ENCODE peak calls at places on chromosomes 7 and 10, in four cellular contexts. One of them, this sample, is unnamed.

GRCh38 chr10:44967596-44967995 is 8.0 kb downstream of the RASSF4 start:
- DNase-seq in HFF-Myc: no peak
- DNase-seq in thyroid gland: peak; percentile 9
- DNase-seq in heart left ventricle: no peak
- DNase-seq in this sample: no peak

GRCh38 chr10:72954230-72954595 is 393 bp downstream of the PLA2G12B start:
- DNase-seq in HFF-Myc: no peak
- DNase-seq in thyroid gland: no peak
- DNase-seq in heart left ventricle: no peak
- DNase-seq in this sample: no peak

GRCh38 chr7:99623702-99624447 is 7.1 kb downstream of the ZSCAN25 start:
- DNase-seq in HFF-Myc: no peak
- DNase-seq in thyroid gland: no peak
- DNase-seq in heart left ventricle: no peak
- DNase-seq in this sample: no peak

GRCh38 chr7:124781418-124781817 is 15.8 kb upstream of the GPR37 start:
- DNase-seq in HFF-Myc: no peak
- DNase-seq in thyroid gland: no peak
- DNase-seq in heart left ventricle: no peak
- DNase-seq in this sample: no peak

GRCh38 chr10:77060913-77061312 is 576.7 kb downstream of the KCNMA1 start:
- DNase-seq in HFF-Myc: no peak
- DNase-seq in thyroid gland: no peak
- DNase-seq in heart left ventricle: no peak
- DNase-seq in this sample: no peak

GRCh38 chr10:89367529-89367928 is 10.3 kb upstream of the IFIT1B start:
- DNase-seq in HFF-Myc: no peak
- DNase-seq in thyroid gland: no peak
- DNase-seq in heart left ventricle: no peak
- DNase-seq in this sample: no peak

GRCh38 chr7:12032146-12032545 is 178.9 kb upstream of the TMEM106B start:
- DNase-seq in HFF-Myc: no peak
- DNase-seq in thyroid gland: no peak
- DNase-seq in heart left ventricle: no peak
- DNase-seq in this sample: no peak

GRCh38 chr7:143284591-143285453 is at the start of gene TMEM139:
- DNase-seq in HFF-Myc: no peak
- DNase-seq in thyroid gland: peak; percentile 45
- DNase-seq in heart left ventricle: no peak
- DNase-seq in this sample: no peak

GRCh38 chr7:22150221-22150620 is 204.5 kb upstream of the CDCA7L start:
- DNase-seq in HFF-Myc: no peak
- DNase-seq in thyroid gland: no peak
- DNase-seq in heart left ventricle: no peak
- DNase-seq in this sample: no peak

GRCh38 chr7:119320316-119320715 is 952.7 kb upstream of the KCND2 start:
- DNase-seq in HFF-Myc: no peak
- DNase-seq in thyroid gland: no peak
- DNase-seq in heart left ventricle: no peak
- DNase-seq in this sample: no peak

GRCh38 chr10:117449636-117450035 is 74.4 kb upstream of the PDZD8 start:
- DNase-seq in HFF-Myc: no peak
- DNase-seq in thyroid gland: no peak
- DNase-seq in heart left ventricle: no peak
- DNase-seq in this sample: no peak

GRCh38 chr10:59793924-59794323 is 40.7 kb upstream of the MRLN start:
- DNase-seq in HFF-Myc: no peak
- DNase-seq in thyroid gland: no peak
- DNase-seq in heart left ventricle: no peak
- DNase-seq in this sample: peak; percentile 36

GRCh38 chr7:88668591-88668990 is 90.9 kb upstream of the ZNF804B start:
- DNase-seq in HFF-Myc: no peak
- DNase-seq in thyroid gland: no peak
- DNase-seq in heart left ventricle: no peak
- DNase-seq in this sample: no peak

GRCh38 chr10:123538401-123539320 is 127.5 kb upstream of the GPR26 start:
- DNase-seq in HFF-Myc: no peak
- DNase-seq in thyroid gland: no peak
- DNase-seq in heart left ventricle: no peak
- DNase-seq in this sample: no peak

GRCh38 chr7:83832009-83832408 is 183.1 kb upstream of the SEMA3E start:
- DNase-seq in HFF-Myc: no peak
- DNase-seq in thyroid gland: no peak
- DNase-seq in heart left ventricle: no peak
- DNase-seq in this sample: no peak

GRCh38 chr7:26365077-26365896 is 73.6 kb downstream of the SNX10 start:
- DNase-seq in HFF-Myc: peak; percentile 35
- DNase-seq in thyroid gland: peak; percentile 61
- DNase-seq in heart left ventricle: no peak
- DNase-seq in this sample: peak; percentile 36

GRCh38 chr7:143882611-143883078 is 19.3 kb downstream of the TCAF1 start:
- DNase-seq in HFF-Myc: no peak
- DNase-seq in thyroid gland: peak; percentile 88
- DNase-seq in heart left ventricle: peak; percentile 87
- DNase-seq in this sample: no peak

GRCh38 chr7:50863053-50863452 is 80.4 kb upstream of the GRB10 start:
- DNase-seq in HFF-Myc: no peak
- DNase-seq in thyroid gland: no peak
- DNase-seq in heart left ventricle: no peak
- DNase-seq in this sample: no peak

GRCh38 chr10:34859170-34859569 is 44.1 kb upstream of the PARD3 start:
- DNase-seq in HFF-Myc: no peak
- DNase-seq in thyroid gland: no peak
- DNase-seq in heart left ventricle: no peak
- DNase-seq in this sample: peak; percentile 4

GRCh38 chr7:36707922-36708321 is 16.4 kb downstream of the AOAH start:
- DNase-seq in HFF-Myc: no peak
- DNase-seq in thyroid gland: no peak
- DNase-seq in heart left ventricle: no peak
- DNase-seq in this sample: no peak

GRCh38 chr10:95458014-95458413 is 103.2 kb downstream of the SORBS1 start:
- DNase-seq in HFF-Myc: no peak
- DNase-seq in thyroid gland: no peak
- DNase-seq in heart left ventricle: no peak
- DNase-seq in this sample: no peak

GRCh38 chr7:42972703-42973500 is 40.7 kb downstream of the MRPL32 start:
- DNase-seq in HFF-Myc: peak; percentile 98
- DNase-seq in thyroid gland: peak; percentile 10
- DNase-seq in heart left ventricle: no peak
- DNase-seq in this sample: peak; percentile 100

GRCh38 chr7:131330299-131330698 is 2.6 kb downstream of the MKLN1 start:
- DNase-seq in HFF-Myc: no peak
- DNase-seq in thyroid gland: no peak
- DNase-seq in heart left ventricle: no peak
- DNase-seq in this sample: no peak

GRCh38 chr10:49610015-49610734 is at the start of gene SLC18A3:
- DNase-seq in HFF-Myc: no peak
- DNase-seq in thyroid gland: no peak
- DNase-seq in heart left ventricle: no peak
- DNase-seq in this sample: no peak

GRCh38 chr7:77415474-77415821 is 701 bp downstream of the GSAP start:
- DNase-seq in HFF-Myc: no peak
- DNase-seq in thyroid gland: peak; percentile 75
- DNase-seq in heart left ventricle: no peak
- DNase-seq in this sample: no peak

GRCh38 chr10:113003032-113003431 is 53.0 kb downstream of the TCF7L2 start:
- DNase-seq in HFF-Myc: no peak
- DNase-seq in thyroid gland: no peak
- DNase-seq in heart left ventricle: no peak
- DNase-seq in this sample: no peak

GRCh38 chr10:115093776-115094361 is 704 bp downstream of the ATRNL1 start:
- DNase-seq in HFF-Myc: no peak
- DNase-seq in thyroid gland: peak; percentile 12
- DNase-seq in heart left ventricle: peak; percentile 61
- DNase-seq in this sample: no peak

GRCh38 chr7:42700376-42701327 is 211.2 kb downstream of the C7orf25 start:
- DNase-seq in HFF-Myc: no peak
- DNase-seq in thyroid gland: no peak
- DNase-seq in heart left ventricle: no peak
- DNase-seq in this sample: no peak

GRCh38 chr10:35328404-35329037 is 7.8 kb upstream of the CCNY start:
- DNase-seq in HFF-Myc: peak; percentile 19
- DNase-seq in thyroid gland: no peak
- DNase-seq in heart left ventricle: no peak
- DNase-seq in this sample: no peak

GRCh38 chr7:105990726-105991465 is 27.8 kb downstream of the CDHR3 start:
- DNase-seq in HFF-Myc: no peak
- DNase-seq in thyroid gland: peak; percentile 24
- DNase-seq in heart left ventricle: no peak
- DNase-seq in this sample: no peak

GRCh38 chr10:60139798-60140566 is 233.6 kb upstream of the CCDC6 start:
- DNase-seq in HFF-Myc: peak; percentile 56
- DNase-seq in thyroid gland: no peak
- DNase-seq in heart left ventricle: no peak
- DNase-seq in this sample: peak; percentile 52

GRCh38 chr10:84706875-84707274 is 378.5 kb downstream of the CCSER2 start:
- DNase-seq in HFF-Myc: no peak
- DNase-seq in thyroid gland: no peak
- DNase-seq in heart left ventricle: no peak
- DNase-seq in this sample: no peak

DNA sequence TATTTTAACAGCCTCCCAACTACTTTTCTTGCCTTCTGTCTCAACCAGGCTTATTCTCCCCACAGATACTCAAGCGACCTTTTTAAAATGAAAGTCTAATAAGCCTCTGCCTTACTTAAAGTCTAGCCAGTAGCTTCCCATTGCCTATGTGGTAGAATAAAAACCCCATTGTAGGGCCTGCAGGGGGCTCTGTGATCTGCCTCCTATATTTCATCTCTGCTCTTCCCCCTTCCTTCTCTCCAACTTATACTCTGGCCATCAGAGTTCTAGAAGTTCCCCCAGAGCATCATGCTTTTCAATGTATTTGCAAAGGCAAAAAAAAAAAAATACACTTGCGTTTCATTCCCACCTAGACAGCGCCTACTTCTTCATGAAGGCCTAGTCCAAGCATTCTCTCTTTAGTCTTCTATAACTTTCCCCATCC is 167.7 kb upstream of the ADO start:
- DNase-seq in HFF-Myc: no peak
- DNase-seq in thyroid gland: no peak
- DNase-seq in heart left ventricle: no peak
- DNase-seq in this sample: no peak
- H3K4me3 ChIP-seq in HFF-Myc: no peak overlapping the region
- H3K4me3 ChIP-seq in thyroid gland: no peak overlapping the region
- H3K4me3 ChIP-seq in heart left ventricle: no peak overlapping the region
- H3K4me3 ChIP-seq in this sample: no peak overlapping the region

GRCh38 chr7:952548-953441 is 1.7 kb downstream of the ADAP1 start:
- DNase-seq in HFF-Myc: no peak
- DNase-seq in thyroid gland: no peak
- DNase-seq in heart left ventricle: peak; percentile 31
- DNase-seq in this sample: no peak
- H3K4me3 ChIP-seq in HFF-Myc: no peak overlapping the region
- H3K4me3 ChIP-seq in thyroid gland: no peak overlapping the region
- H3K4me3 ChIP-seq in heart left ventricle: peak overlapping the region; percentile 34
- H3K4me3 ChIP-seq in this sample: no peak overlapping the region

GRCh38 chr10:121449457-121450045 is 148.7 kb downstream of the FGFR2 start:
- DNase-seq in HFF-Myc: no peak
- DNase-seq in thyroid gland: peak; percentile 50
- DNase-seq in heart left ventricle: no peak
- DNase-seq in this sample: no peak
- H3K4me3 ChIP-seq in HFF-Myc: no peak overlapping the region
- H3K4me3 ChIP-seq in thyroid gland: no peak overlapping the region
- H3K4me3 ChIP-seq in heart left ventricle: no peak overlapping the region
- H3K4me3 ChIP-seq in this sample: no peak overlapping the region

GRCh38 chr7:39623312-39624201 is at the start of gene RALA:
- DNase-seq in HFF-Myc: peak; percentile 68
- DNase-seq in thyroid gland: peak; percentile 93
- DNase-seq in heart left ventricle: peak; percentile 96
- DNase-seq in this sample: peak; percentile 84

GRCh38 chr7:39622609-39623311 is 612 bp upstream of the RALA start:
- DNase-seq in HFF-Myc: no peak
- DNase-seq in thyroid gland: no peak
- DNase-seq in heart left ventricle: no peak
- DNase-seq in this sample: no peak

GRCh38 chr7:39621261-39621660 is 2.1 kb upstream of the RALA start:
- DNase-seq in HFF-Myc: peak; percentile 43
- DNase-seq in thyroid gland: no peak
- DNase-seq in heart left ventricle: no peak
- DNase-seq in this sample: peak; percentile 88

GRCh38 chr7:39624202-39624807 is 933 bp downstream of the RALA start:
- DNase-seq in HFF-Myc: no peak
- DNase-seq in thyroid gland: peak; percentile 54
- DNase-seq in heart left ventricle: no peak
- DNase-seq in this sample: no peak

DNA sequence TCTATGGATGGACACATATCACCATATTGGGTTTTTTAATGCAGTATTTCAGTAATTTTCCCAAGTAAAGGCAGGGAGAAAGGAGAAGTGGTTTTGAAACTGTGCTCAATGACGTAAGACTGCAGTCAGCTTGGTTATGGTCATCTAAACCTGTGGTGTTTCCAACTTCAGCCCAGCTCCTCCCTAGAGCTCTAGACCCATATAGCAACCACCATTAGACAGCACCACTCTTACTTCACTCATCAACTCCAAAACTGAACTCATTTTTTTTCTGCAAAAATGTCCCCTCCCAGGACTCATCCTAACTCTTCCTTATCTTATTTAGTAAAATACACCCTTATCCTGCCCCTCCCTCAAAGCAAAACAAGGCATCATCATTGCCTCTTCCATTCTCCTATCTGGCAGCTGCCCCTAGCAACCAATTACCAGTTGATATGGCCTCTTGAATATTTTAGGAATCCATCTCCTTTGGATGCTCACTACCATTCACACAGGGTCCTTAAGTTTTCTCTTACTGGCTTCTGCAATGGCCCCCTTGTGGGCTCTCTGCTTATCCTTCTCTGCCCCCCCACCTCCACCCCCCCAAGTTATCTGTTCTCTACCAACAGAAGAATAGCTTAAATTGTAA is 1.5 kb upstream of the RALA start:
- DNase-seq in HFF-Myc: no peak
- DNase-seq in thyroid gland: no peak
- DNase-seq in heart left ventricle: no peak
- DNase-seq in this sample: no peak
- H3K4me3 ChIP-seq in HFF-Myc: peak overlapping the region; percentile 78
- H3K4me3 ChIP-seq in thyroid gland: no peak overlapping the region
- H3K4me3 ChIP-seq in heart left ventricle: no peak overlapping the region
- H3K4me3 ChIP-seq in this sample: no peak overlapping the region

GRCh38 chr10:52653510-52653909 is 119.1 kb downstream of the MBL2 start:
- DNase-seq in HFF-Myc: no peak
- DNase-seq in thyroid gland: no peak
- DNase-seq in heart left ventricle: no peak
- DNase-seq in this sample: no peak
- H3K4me3 ChIP-seq in HFF-Myc: no peak overlapping the region
- H3K4me3 ChIP-seq in thyroid gland: no peak overlapping the region
- H3K4me3 ChIP-seq in heart left ventricle: no peak overlapping the region
- H3K4me3 ChIP-seq in this sample: no peak overlapping the region